ENCODE peak calls at places on chromosomes 12 and 14, in four cellular contexts. One of them, this sample, is unnamed.
A peak's percentile ranks its signal among the peaks of the same experiment; 100 is the strongest.

GRCh38 chr14:38959021-38959420 is 144.0 kb downstream of the SEC23A start:
- DNase-seq in uterus: no peak
- DNase-seq in HepG2: no peak
- DNase-seq in suprapubic skin: no peak
- DNase-seq in this sample: no peak

GRCh38 chr14:69262516-69262915 is 2.6 kb downstream of the GALNT16 start:
- DNase-seq in uterus: no peak
- DNase-seq in HepG2: no peak
- DNase-seq in suprapubic skin: no peak
- DNase-seq in this sample: no peak

GRCh38 chr14:40989260-40989659 is 617.4 kb upstream of the LRFN5 start:
- DNase-seq in uterus: no peak
- DNase-seq in HepG2: no peak
- DNase-seq in suprapubic skin: no peak
- DNase-seq in this sample: no peak

GRCh38 chr12:190881-191280 is 23.1 kb downstream of the SLC6A12 start:
- DNase-seq in uterus: no peak
- DNase-seq in HepG2: no peak
- DNase-seq in suprapubic skin: no peak
- DNase-seq in this sample: peak; percentile 31

GRCh38 chr12:105369014-105369413 is 38.5 kb downstream of the C12orf75 start:
- DNase-seq in uterus: no peak
- DNase-seq in HepG2: no peak
- DNase-seq in suprapubic skin: no peak
- DNase-seq in this sample: no peak

GRCh38 chr12:15620726-15621125 is 168.5 kb downstream of the EPS8 start:
- DNase-seq in uterus: no peak
- DNase-seq in HepG2: no peak
- DNase-seq in suprapubic skin: no peak
- DNase-seq in this sample: no peak

GRCh38 chr12:110301065-110301806 is 20.2 kb downstream of the ATP2A2 start:
- DNase-seq in uterus: no peak
- DNase-seq in HepG2: no peak
- DNase-seq in suprapubic skin: no peak
- DNase-seq in this sample: no peak

GRCh38 chr12:50901685-50902113 is 50.6 kb upstream of the HIGD1C start:
- DNase-seq in uterus: no peak
- DNase-seq in HepG2: no peak
- DNase-seq in suprapubic skin: no peak
- DNase-seq in this sample: no peak

GRCh38 chr12:62917066-62917465 is 17.9 kb downstream of the PPM1H start:
- DNase-seq in uterus: no peak
- DNase-seq in HepG2: no peak
- DNase-seq in suprapubic skin: no peak
- DNase-seq in this sample: no peak

GRCh38 chr14:92105073-92105844 is 1.1 kb downstream of the ATXN3 start:
- DNase-seq in uterus: no peak
- DNase-seq in HepG2: no peak
- DNase-seq in suprapubic skin: no peak
- DNase-seq in this sample: no peak

GRCh38 chr12:44076892-44077291 is 241.0 kb downstream of the TMEM117 start:
- DNase-seq in uterus: no peak
- DNase-seq in HepG2: no peak
- DNase-seq in suprapubic skin: no peak
- DNase-seq in this sample: no peak

GRCh38 chr14:61080591-61081010 is 99.6 kb downstream of the SLC38A6 start:
- DNase-seq in uterus: no peak
- DNase-seq in HepG2: no peak
- DNase-seq in suprapubic skin: no peak
- DNase-seq in this sample: no peak

GRCh38 chr14:83558946-83559345 is 1971.0 kb upstream of the FLRT2 start:
- DNase-seq in uterus: no peak
- DNase-seq in HepG2: no peak
- DNase-seq in suprapubic skin: no peak
- DNase-seq in this sample: no peak

GRCh38 chr12:122139266-122139665 is 34.8 kb downstream of the IL31 start:
- DNase-seq in uterus: no peak
- DNase-seq in HepG2: no peak
- DNase-seq in suprapubic skin: no peak
- DNase-seq in this sample: no peak

GRCh38 chr12:45775964-45776363 is 46.5 kb downstream of the ARID2 start:
- DNase-seq in uterus: no peak
- DNase-seq in HepG2: no peak
- DNase-seq in suprapubic skin: no peak
- DNase-seq in this sample: no peak

GRCh38 chr12:5856692-5857091 is 88.4 kb downstream of the ANO2 start:
- DNase-seq in uterus: no peak
- DNase-seq in HepG2: no peak
- DNase-seq in suprapubic skin: no peak
- DNase-seq in this sample: no peak

GRCh38 chr14:30227436-30227835 is 299.8 kb upstream of the PRKD1 start:
- DNase-seq in uterus: no peak
- DNase-seq in HepG2: no peak
- DNase-seq in suprapubic skin: no peak
- DNase-seq in this sample: no peak

GRCh38 chr12:66321433-66321832 is 19.1 kb downstream of the HELB start:
- DNase-seq in uterus: no peak
- DNase-seq in HepG2: no peak
- DNase-seq in suprapubic skin: no peak
- DNase-seq in this sample: no peak

GRCh38 chr12:19757317-19757877 is 318.1 kb downstream of the AEBP2 start:
- DNase-seq in uterus: no peak
- DNase-seq in HepG2: no peak
- DNase-seq in suprapubic skin: no peak
- DNase-seq in this sample: no peak

DNA sequence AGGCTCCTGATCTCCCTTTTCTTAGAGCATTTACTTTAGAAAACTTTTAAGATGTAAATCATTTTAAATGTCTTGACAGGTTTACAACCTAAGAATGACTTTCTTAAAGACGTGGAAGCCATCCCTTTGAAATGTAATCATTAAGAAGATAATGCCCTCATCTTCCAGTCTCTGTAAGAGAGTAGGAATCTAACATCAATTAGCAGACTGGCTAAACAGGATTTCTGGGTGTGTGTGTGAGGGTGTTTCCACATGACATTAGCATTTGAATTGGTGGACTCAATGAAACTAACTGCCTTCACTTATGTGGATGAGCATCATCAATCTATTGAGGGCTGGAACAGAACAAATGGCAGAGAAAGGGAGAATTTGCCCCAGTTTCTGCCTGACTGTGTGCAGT is 329.5 kb downstream of the RPL10L start:
- DNase-seq in uterus: no peak
- DNase-seq in HepG2: no peak
- DNase-seq in suprapubic skin: no peak
- DNase-seq in this sample: no peak
- H3K4me3 ChIP-seq in uterus: no peak overlapping the region
- H3K4me3 ChIP-seq in HepG2: no peak overlapping the region
- H3K4me3 ChIP-seq in suprapubic skin: no peak overlapping the region
- H3K4me3 ChIP-seq in this sample: no peak overlapping the region

GRCh38 chr14:105267820-105268548 is 19.7 kb downstream of the BTBD6 start:
- DNase-seq in uterus: no peak
- DNase-seq in HepG2: no peak
- DNase-seq in suprapubic skin: no peak
- DNase-seq in this sample: peak; percentile 38
- H3K4me1 ChIP-seq in uterus: no peaks in the 10 kb centered on the region
- H3K4me1 ChIP-seq in HepG2: no peaks in the 10 kb centered on the region
- H3K4me1 ChIP-seq in suprapubic skin: peaks cover 9% of the 10 kb centered on the region
- H3K4me1 ChIP-seq in this sample: no peaks in the 10 kb centered on the region

DNA sequence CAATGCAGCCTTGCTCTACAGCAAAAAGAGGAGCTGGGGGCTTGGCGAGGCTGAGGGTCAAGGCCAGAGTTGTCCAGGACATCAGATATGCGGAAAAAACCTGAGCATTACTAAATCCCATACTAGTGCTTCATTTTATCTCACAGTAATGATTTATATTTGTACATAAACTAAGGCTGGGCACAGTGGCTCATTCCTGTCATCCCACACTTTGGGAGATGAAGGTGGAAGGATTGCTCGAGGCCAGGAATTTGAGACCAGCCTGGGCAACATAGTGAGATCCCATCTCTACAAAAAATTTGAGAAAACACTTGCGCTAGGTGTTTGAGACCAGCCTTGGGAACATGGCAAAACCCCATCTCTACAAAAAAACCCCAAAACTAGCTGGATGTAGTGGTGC is 11.6 kb upstream of the JPH4 start:
- DNase-seq in uterus: no peak
- DNase-seq in HepG2: no peak
- DNase-seq in suprapubic skin: no peak
- DNase-seq in this sample: no peak
- H3K9me3 ChIP-seq in uterus: no peaks in the 10 kb centered on the region
- H3K9me3 ChIP-seq in HepG2: no peaks in the 10 kb centered on the region
- H3K9me3 ChIP-seq in suprapubic skin: no peaks in the 10 kb centered on the region
- H3K9me3 ChIP-seq in this sample: no peaks in the 10 kb centered on the region

GRCh38 chr12:52951640-52952039 is 2.7 kb downstream of the KRT18 start:
- DNase-seq in uterus: no peak
- DNase-seq in HepG2: no peak
- DNase-seq in suprapubic skin: no peak
- DNase-seq in this sample: no peak

GRCh38 chr12:52952082-52952801 is 3.3 kb downstream of the KRT18 start:
- DNase-seq in uterus: no peak
- DNase-seq in HepG2: no peak
- DNase-seq in suprapubic skin: no peak
- DNase-seq in this sample: peak; percentile 75

GRCh38 chr12:52949413-52950331 is 754 bp downstream of the KRT18 start:
- DNase-seq in uterus: peak; percentile 26
- DNase-seq in HepG2: peak; percentile 98
- DNase-seq in suprapubic skin: no peak
- DNase-seq in this sample: peak; percentile 75

GRCh38 chr12:52951126-52951525 is 2.2 kb downstream of the KRT18 start:
- DNase-seq in uterus: no peak
- DNase-seq in HepG2: no peak
- DNase-seq in suprapubic skin: no peak
- DNase-seq in this sample: no peak

GRCh38 chr12:52950553-52950952 is 1.6 kb downstream of the KRT18 start:
- DNase-seq in uterus: no peak
- DNase-seq in HepG2: no peak
- DNase-seq in suprapubic skin: no peak
- DNase-seq in this sample: no peak
- H3K4me3 ChIP-seq in uterus: no peak overlapping the region
- H3K4me3 ChIP-seq in HepG2: peak overlapping the region; percentile 99
- H3K4me3 ChIP-seq in suprapubic skin: peak overlapping the region; percentile 56
- H3K4me3 ChIP-seq in this sample: no peak overlapping the region

GRCh38 chr14:101839661-101840060 is 78.2 kb downstream of the PPP2R5C start:
- DNase-seq in uterus: no peak
- DNase-seq in HepG2: no peak
- DNase-seq in suprapubic skin: no peak
- DNase-seq in this sample: no peak
- H3K4me1 ChIP-seq in uterus: no peaks in the 10 kb centered on the region
- H3K4me1 ChIP-seq in HepG2: no peaks in the 10 kb centered on the region
- H3K4me1 ChIP-seq in suprapubic skin: peaks cover 23% of the 10 kb centered on the region
- H3K4me1 ChIP-seq in this sample: peaks cover 14% of the 10 kb centered on the region

GRCh38 chr12:31970199-31970598 is 11.0 kb downstream of the RESF1 start:
- DNase-seq in uterus: no peak
- DNase-seq in HepG2: peak; percentile 30
- DNase-seq in suprapubic skin: no peak
- DNase-seq in this sample: no peak
- H3K9me3 ChIP-seq in uterus: peaks cover 4% of the 10 kb centered on the region
- H3K9me3 ChIP-seq in HepG2: peaks cover 16% of the 10 kb centered on the region
- H3K9me3 ChIP-seq in suprapubic skin: no peaks in the 10 kb centered on the region
- H3K9me3 ChIP-seq in this sample: peaks cover 16% of the 10 kb centered on the region

DNA sequence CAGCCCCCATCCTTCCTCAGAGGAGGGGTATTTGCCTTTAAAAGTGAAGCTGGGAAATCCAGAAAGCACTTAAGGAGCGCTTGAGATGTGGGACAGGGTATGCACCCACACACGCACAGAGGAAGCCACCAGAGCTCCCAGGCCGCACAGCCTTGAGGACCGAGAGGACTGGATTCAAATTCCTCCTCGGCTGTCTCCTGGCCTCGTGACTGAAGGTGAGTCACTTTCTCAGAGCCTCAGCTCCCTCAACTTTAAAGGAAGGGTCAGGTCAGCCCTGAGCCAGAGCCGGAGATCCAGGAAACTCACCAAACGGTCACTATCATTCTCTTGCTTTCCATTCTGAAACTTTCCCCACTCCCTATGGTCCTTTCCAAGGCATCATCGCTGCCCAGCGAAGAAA is 37.6 kb downstream of the BCL11B start:
- DNase-seq in uterus: no peak
- DNase-seq in HepG2: no peak
- DNase-seq in suprapubic skin: no peak
- DNase-seq in this sample: no peak
- H3K4me3 ChIP-seq in uterus: no peak overlapping the region
- H3K4me3 ChIP-seq in HepG2: no peak overlapping the region
- H3K4me3 ChIP-seq in suprapubic skin: peak overlapping the region; percentile 14
- H3K4me3 ChIP-seq in this sample: no peak overlapping the region

GRCh38 chr12:92063641-92064040 is 82.0 kb downstream of the BTG1 start:
- DNase-seq in uterus: no peak
- DNase-seq in HepG2: no peak
- DNase-seq in suprapubic skin: no peak
- DNase-seq in this sample: no peak
- H3K4me1 ChIP-seq in uterus: no peaks in the 10 kb centered on the region
- H3K4me1 ChIP-seq in HepG2: peaks cover 50% of the 10 kb centered on the region
- H3K4me1 ChIP-seq in suprapubic skin: peaks cover 28% of the 10 kb centered on the region
- H3K4me1 ChIP-seq in this sample: peaks cover 18% of the 10 kb centered on the region